ENCODE peak calls at places on chromosomes 3 and 15, in four cellular contexts. I is fibroblast of mammary gland, D is omental fat pad, A is RWPE1. G is an unnamed sample.

GRCh38 chr3:128488995-128489859 is 3.8 kb downstream of the GATA2 start:
- DNase-seq in A (no peak), I (no peak), D (no peak), G (no peak)

GRCh38 chr3:64687381-64687780 is 419 bp downstream of the ADAMTS9 start:
- DNase-seq in A (no peak), D (no peak), I (no peak), G (peak; percentile 69)

GRCh38 chr15:33871911-33872760 is 96.2 kb upstream of the CHRM5 start:
- DNase-seq in I (no peak), D (no peak), A (no peak), G (no peak)

GRCh38 chr3:126267169-126267975 is 87.0 kb upstream of the ALDH1L1 start:
- DNase-seq in A (peak; percentile 85), I (peak; percentile 75), D (no peak), G (peak; percentile 81)

GRCh38 chr3:14145236-14145635 is 20.4 kb downstream of the TMEM43 start:
- DNase-seq in A (no peak), D (no peak), I (peak; percentile 82), G (no peak)

GRCh38 chr3:13092621-13093339 is 19.6 kb upstream of the IQSEC1 start:
- DNase-seq in I (no peak), D (no peak), A (no peak), G (no peak)

GRCh38 chr3:14235003-14235876 is 56.6 kb downstream of the LSM3 start:
- DNase-seq in D (no peak), A (peak; percentile 36), I (no peak), G (no peak)

GRCh38 chr3:11435420-11435819 is 163.2 kb downstream of the ATG7 start:
- DNase-seq in D (no peak), A (no peak), I (peak; percentile 71), G (no peak)

GRCh38 chr3:160400048-160400630 is 689 bp downstream of the SMC4 start:
- DNase-seq in A (no peak), I (peak; percentile 52), D (peak; percentile 29), G (peak; percentile 65)

GRCh38 chr3:126213376-126214044 is 33.1 kb upstream of the ALDH1L1 start:
- DNase-seq in A (no peak), I (no peak), D (no peak), G (no peak)

GRCh38 chr15:77737238-77738037 is 104.7 kb upstream of the LINGO1 start:
- DNase-seq in I (no peak), A (no peak), D (no peak), G (no peak)

GRCh38 chr3:85862893-85863455 is 904.2 kb downstream of the CADM2 start:
- DNase-seq in I (no peak), D (no peak), A (no peak), G (no peak)

GRCh38 chr15:37055481-37055880 is 44.9 kb downstream of the MEIS2 start:
- DNase-seq in I (no peak), A (no peak), D (no peak), G (no peak)

GRCh38 chr3:128551464-128551863 is 58.5 kb upstream of the GATA2 start:
- DNase-seq in A (no peak), I (no peak), D (no peak), G (peak; percentile 58)

GRCh38 chr3:141415959-141416358 is 47.7 kb downstream of the ZBTB38 start:
- DNase-seq in A (no peak), I (no peak), D (no peak), G (no peak)

GRCh38 chr3:179450321-179450720 is 949 bp downstream of the GNB4 start:
- DNase-seq in A (peak; percentile 14), D (no peak), I (peak; percentile 29), G (no peak)

GRCh38 chr3:83649692-83650091 is 1309.1 kb upstream of the CADM2 start:
- DNase-seq in I (no peak), A (no peak), D (no peak), G (no peak)

GRCh38 chr3:183158552-183159006 is 4.0 kb downstream of the LAMP3 start:
- DNase-seq in I (peak; percentile 69), D (no peak), A (peak; percentile 64), G (no peak)

GRCh38 chr3:172102123-172102882 is 62.9 kb downstream of the FNDC3B start:
- DNase-seq in D (no peak), I (no peak), A (no peak), G (no peak)

GRCh38 chr3:103047640-103048370 is 613.0 kb downstream of the ZPLD1 start:
- DNase-seq in I (no peak), A (no peak), D (no peak), G (no peak)

GRCh38 chr3:190380184-190380583 is 7.8 kb upstream of the CLDN16 start:
- DNase-seq in I (no peak), D (no peak), A (no peak), G (no peak)

GRCh38 chr3:58421004-58421403 is 12.6 kb downstream of the PDHB start:
- DNase-seq in A (no peak), I (no peak), D (no peak), G (no peak)

GRCh38 chr3:58419782-58420512 is 13.7 kb downstream of the PDHB start:
- DNase-seq in D (no peak), A (no peak), I (peak; percentile 63), G (no peak)

GRCh38 chr3:58425782-58426181 is 7.8 kb downstream of the PDHB start:
- DNase-seq in A (no peak), I (no peak), D (no peak), G (no peak)

GRCh38 chr3:58424613-58425012 is 9.0 kb downstream of the PDHB start:
- DNase-seq in A (no peak), D (no peak), I (no peak), G (no peak)

DNA sequence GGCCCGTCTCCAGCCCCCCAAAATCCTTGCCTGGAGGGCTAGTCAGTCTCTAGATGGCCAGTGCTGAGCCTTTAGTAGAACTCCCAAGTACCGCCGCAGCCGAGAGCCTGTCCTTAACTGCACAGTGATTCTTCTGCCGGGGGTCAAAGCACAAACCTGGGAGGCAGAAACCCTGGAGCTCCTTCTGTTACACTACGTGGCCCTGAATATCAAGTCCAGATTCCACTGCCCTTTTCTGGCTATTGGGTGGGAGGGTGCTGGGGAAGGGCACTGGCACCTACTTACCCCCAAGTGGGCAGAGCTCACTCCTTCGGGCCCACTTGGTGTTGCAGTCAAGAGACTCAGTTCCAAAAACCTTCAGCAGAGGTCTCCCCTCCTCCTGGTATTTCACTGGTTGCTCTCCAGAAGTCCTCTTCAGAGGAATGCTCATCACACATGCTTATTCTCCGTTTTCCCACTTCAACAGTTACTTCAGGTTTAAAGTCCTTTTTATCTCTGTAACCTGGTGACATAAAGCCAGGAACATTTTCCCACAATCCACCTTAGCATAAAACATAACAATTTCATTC is 10.8 kb downstream of the PDHB start:
- DNase-seq in D (no peak), I (peak; percentile 38), A (no peak), G (no peak)
- TF ChIP-seq CTCF in D (no peak), I (peak; percentile 40), A (no peak), G (no peak)

GRCh38 chr3:196063456-196063855 is 18.4 kb downstream of the TFRC start:
- DNase-seq in I (peak; percentile 44), D (no peak), A (no peak), G (no peak)

GRCh38 chr3:196057663-196058356 is 24.1 kb downstream of the TFRC start:
- DNase-seq in I (no peak), A (no peak), D (no peak), G (no peak)

GRCh38 chr3:196063049-196063448 is 18.8 kb downstream of the TFRC start:
- DNase-seq in A (no peak), D (no peak), I (no peak), G (no peak)

GRCh38 chr3:196064006-196064405 is 17.9 kb downstream of the TFRC start:
- DNase-seq in I (no peak), A (no peak), D (no peak), G (no peak)

GRCh38 chr3:196060834-196061233 is 21.1 kb downstream of the TFRC start:
- DNase-seq in I (no peak), A (no peak), D (no peak), G (no peak)
- TF ChIP-seq CTCF in I (no peak), A (no peak), D (no peak), G (no peak)

GRCh38 chr3:46661776-46662766 is 31.4 kb downstream of the ALS2CL start:
- DNase-seq in D (no peak), A (no peak), I (no peak), G (no peak)

GRCh38 chr3:46662771-46663551 is 30.5 kb downstream of the ALS2CL start:
- DNase-seq in I (peak; percentile 51), A (no peak), D (no peak), G (no peak)

GRCh38 chr3:46659285-46659684 is 34.2 kb downstream of the ALS2CL start:
- DNase-seq in A (no peak), D (no peak), I (no peak), G (no peak)

GRCh38 chr3:46660003-46660402 is 33.5 kb downstream of the ALS2CL start:
- DNase-seq in A (no peak), I (no peak), D (no peak), G (no peak)

DNA sequence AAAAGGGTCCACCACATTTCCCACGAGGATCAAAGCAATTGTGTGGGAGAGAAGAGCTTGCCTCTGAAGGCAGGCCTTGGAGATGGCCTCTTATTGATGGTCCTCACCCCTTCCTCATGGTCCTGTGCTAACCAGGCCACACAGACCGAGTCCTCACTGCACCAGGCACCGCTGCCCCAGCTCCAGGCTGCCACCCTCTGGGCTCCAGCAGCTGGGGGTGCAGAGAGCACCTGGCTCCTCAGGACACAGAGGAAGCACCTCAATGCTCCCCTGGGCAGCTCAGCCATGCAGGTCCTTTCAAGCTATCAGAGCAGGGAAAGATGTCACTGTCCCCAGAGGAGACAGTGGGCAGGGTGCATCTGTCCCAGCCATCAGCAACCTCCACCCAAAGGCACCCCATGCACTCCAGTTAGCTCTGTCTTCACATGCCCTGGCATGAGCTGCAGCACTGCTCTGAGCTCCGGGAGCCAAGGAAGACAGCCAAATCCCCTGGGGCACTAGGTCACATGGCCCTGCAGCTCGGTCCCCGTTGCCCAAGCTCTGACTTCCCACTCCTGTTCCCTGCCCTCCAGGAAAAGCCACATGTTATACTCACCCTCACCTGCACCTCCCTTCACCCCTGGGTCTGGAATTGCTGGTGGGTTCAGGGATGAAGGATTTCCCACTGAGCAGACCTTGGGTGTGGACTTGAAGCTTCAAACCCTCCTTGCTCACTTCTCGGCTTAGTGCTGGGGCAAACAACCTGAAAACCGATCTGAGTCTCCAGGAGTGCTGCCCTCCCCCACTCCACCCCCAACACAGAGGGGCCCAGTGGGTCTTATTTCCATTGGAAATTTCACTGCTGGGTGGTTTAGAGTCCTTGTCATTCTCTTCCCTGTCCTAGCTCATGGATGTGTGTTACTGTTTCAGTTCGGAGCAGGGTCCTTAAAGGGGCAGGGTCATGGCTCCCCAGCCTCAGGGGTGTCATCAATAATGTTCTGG is 32.6 kb downstream of the ALS2CL start:
- DNase-seq in D (no peak), A (no peak), I (no peak), G (no peak)
- TF ChIP-seq CTCF in D (no peak), A (no peak), I (no peak), G (no peak)

DNA sequence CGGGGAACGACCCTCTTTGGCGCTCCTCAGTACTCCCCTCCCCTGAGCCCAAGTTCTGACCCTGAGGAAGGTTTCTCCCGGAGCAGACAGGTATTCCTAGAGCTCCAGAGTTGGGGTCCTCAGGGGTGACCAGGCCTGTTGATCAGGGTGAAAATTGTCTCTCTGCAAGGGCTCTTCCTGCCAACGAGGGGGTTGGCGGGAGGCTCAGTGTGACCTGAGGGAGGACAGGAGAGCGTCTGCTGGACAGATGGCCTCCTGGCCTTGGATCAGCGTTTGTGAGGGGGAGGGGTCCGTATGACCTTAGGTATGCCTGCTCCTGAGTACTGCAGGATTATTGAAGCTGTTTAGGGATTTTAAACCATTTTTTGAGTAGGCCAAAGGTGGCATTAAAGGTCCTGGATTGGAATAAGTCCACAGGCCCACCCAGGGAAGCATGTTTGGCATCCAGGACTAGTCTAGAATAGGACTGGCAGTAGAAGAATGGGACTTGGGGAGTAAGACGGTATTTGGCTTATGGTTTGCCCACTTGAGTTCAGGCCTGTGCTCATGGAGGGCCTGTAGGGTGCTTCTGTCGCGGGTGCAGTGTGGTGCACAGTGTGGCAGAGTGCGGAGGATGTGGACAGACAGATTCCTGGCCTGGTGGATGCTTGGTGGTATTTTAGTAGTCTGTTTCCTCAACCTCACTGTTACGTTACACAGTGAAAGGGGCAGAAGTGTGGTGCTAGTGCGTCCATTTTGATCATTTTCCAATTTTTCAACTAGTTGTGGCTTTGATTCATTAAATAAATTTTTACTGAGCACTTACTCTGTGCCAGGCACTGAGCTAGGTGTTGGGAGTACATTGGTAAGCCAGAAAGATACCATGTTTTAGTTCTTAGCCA is 959 bp downstream of the ZNF592 start:
- DNase-seq in I (peak; percentile 32), A (peak; percentile 18), D (no peak), G (no peak)
- TF ChIP-seq CTCF in I (peak; percentile 8), A (no peak), D (no peak), G (peak; percentile 49)

G was measured in type B pancreatic cell.